ENCODE peak calls at places on chromosomes 2 and 18, in nine cellular contexts. Z is A549, D is SK-N-SH, U is GM12878, N is HCT116, P is K562, X is GM23338, K is Panc1, V is HepG2. S is an unnamed sample.

GRCh38 chr2:230924470-230925341 is at the start of gene GPR55:
- DNase-seq in K (no peak), D (no peak), P (peak; percentile 52), N (no peak), U (peak; percentile 56), V (no peak), Z (no peak), X (peak; percentile 83), S (peak; percentile 40)

GRCh38 chr18:66439670-66440069 is 164.2 kb downstream of the CDH19 start:
- DNase-seq in N (no peak), U (no peak), D (no peak), K (no peak), Z (no peak), X (no peak), P (no peak), V (no peak), S (no peak)

GRCh38 chr18:26813043-26813442 is 52.5 kb downstream of the AQP4 start:
- DNase-seq in N (peak; percentile 44), P (no peak), Z (peak; percentile 66), X (peak; percentile 80), U (peak; percentile 16), V (peak; percentile 56), K (peak; percentile 46), D (peak; percentile 50), S (peak; percentile 44)

GRCh38 chr2:172927381-172928357 is 148.0 kb upstream of the MAP3K20 start:
- DNase-seq in N (no peak), X (no peak), D (no peak), U (no peak), K (no peak), P (no peak), Z (no peak), V (no peak), S (no peak)

GRCh38 chr2:171878481-171878993 is 15.5 kb downstream of the SLC25A12 start:
- DNase-seq in K (no peak), U (no peak), P (no peak), X (no peak), N (no peak), Z (no peak), V (peak; percentile 56), D (no peak), S (no peak)

GRCh38 chr18:29311580-29311979 is 1134.7 kb upstream of the CDH2 start:
- DNase-seq in V (no peak), P (no peak), Z (no peak), K (no peak), D (no peak), N (no peak), U (no peak), X (no peak), S (no peak)

GRCh38 chr18:3186678-3187658 is 32.8 kb downstream of the MYOM1 start:
- DNase-seq in U (no peak), V (peak; percentile 59), Z (peak; percentile 22), K (no peak), X (no peak), P (peak; percentile 36), D (peak; percentile 23), N (no peak), S (no peak)

GRCh38 chr2:20625920-20626697 is 24.8 kb downstream of the HS1BP3 start:
- DNase-seq in U (no peak), D (no peak), V (no peak), P (no peak), N (no peak), X (no peak), K (no peak), Z (no peak), S (no peak)

GRCh38 chr2:230660294-230661060 is 52.2 kb upstream of the CAB39 start:
- DNase-seq in P (peak; percentile 39), D (no peak), Z (no peak), K (no peak), X (no peak), U (peak; percentile 79), V (peak; percentile 47), N (no peak), S (peak; percentile 82)

GRCh38 chr18:56030060-56030459 is 442.1 kb upstream of the TCF4 start:
- DNase-seq in K (no peak), P (no peak), D (no peak), N (no peak), V (no peak), X (no peak), U (no peak), Z (no peak), S (no peak)

GRCh38 chr2:80303006-80303741 is 1.4 kb downstream of the LRRTM1 start:
- DNase-seq in D (peak; percentile 72), U (no peak), N (no peak), V (no peak), P (no peak), K (no peak), Z (no peak), X (peak; percentile 67), S (no peak)

DNA sequence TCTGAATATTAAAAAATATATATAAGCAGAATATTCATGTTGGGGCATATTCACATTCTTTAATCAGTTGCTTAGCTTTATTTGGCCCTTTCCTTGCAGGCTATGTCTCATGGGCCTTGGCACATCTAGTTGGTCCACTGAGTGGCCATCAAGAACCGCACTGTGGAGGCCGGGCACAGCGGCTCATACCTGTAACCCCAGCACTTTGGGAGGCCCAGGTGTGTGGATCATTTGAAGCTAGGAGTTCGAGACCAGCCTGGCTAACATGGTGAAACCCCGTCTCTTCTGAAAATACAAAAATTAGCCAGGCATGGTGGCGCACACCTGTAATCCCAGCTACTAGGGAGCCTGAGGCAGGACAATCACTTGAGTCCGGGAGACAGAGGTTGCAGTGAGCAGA is 127.6 kb upstream of the TANK start:
- DNase-seq in X (no peak), K (no peak), P (no peak), Z (no peak), V (no peak), D (no peak), N (no peak), U (no peak), S (no peak)
- TF ChIP-seq REST in X (no peak), K (no peak), P (no peak), Z (no peak), V (no peak), D (no peak), N (no peak), U (no peak), S (no peak)

DNA sequence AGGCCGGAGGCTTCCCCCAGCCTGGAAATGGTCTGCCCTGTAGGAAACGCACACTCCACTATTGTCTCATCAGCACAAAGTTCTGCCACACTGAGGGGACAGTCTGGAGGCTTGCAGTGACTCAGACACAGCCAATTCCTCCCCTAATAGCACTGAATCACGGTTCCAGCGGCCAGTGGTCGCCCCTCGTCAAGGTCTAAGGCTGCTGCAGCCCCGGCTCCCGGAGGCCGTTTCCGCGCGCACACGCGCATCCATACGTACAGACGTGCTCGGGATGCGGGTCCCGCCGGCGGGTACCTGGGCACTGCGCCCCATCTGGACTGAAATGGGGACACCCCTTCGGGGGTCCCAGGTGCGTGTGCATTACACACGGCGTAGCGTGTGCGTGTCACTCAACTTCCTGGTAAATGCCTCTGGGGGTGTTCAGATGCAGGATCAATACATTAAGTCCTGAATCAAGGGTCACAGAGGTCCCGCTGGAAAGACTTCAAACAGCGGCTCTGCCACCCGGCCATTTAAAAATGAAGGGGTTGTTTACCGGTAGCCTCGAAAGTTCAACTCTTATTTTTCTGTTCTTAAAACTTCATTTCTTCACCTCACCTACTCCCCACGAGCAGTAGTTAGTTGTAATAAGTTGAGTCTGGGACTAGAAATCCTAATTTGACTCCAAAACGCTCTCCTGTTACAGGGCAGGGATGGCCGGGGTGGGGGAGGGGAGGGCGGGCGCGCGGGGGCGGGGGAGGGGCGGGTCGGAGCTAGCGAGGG is 575 bp upstream of the ZNF516 start:
- DNase-seq in P (no peak), D (peak; percentile 59), V (peak; percentile 65), K (no peak), N (no peak), X (peak; percentile 65), U (no peak), Z (peak; percentile 34), S (peak; percentile 73)
- H3K4me3 ChIP-seq in P (no peak overlapping the region), D (peak overlapping the region; percentile 62), V (peak overlapping the region; percentile 84), K (peak overlapping the region; percentile 50), N (peak overlapping the region; percentile 57), X (peak overlapping the region; percentile 88), U (peak overlapping the region; percentile 73), Z (peak overlapping the region; percentile 91), S (peak overlapping the region; percentile 79)

GRCh38 chr2:10722252-10722825 is 909 bp downstream of the ATP6V1C2 start:
- DNase-seq in U (no peak), N (no peak), X (no peak), Z (no peak), D (no peak), P (peak; percentile 5), V (no peak), K (no peak), S (no peak)

GRCh38 chr2:10721344-10722251 is at the start of gene ATP6V1C2:
- DNase-seq in V (no peak), Z (no peak), P (peak; percentile 28), X (peak; percentile 85), U (no peak), D (peak; percentile 90), N (no peak), K (no peak), S (no peak)

GRCh38 chr2:10720983-10721343 is 467 bp upstream of the ATP6V1C2 start:
- DNase-seq in Z (no peak), P (peak; percentile 4), D (no peak), U (no peak), K (no peak), N (no peak), X (peak; percentile 45), V (no peak), S (no peak)

GRCh38 chr2:10717630-10718029 is 3.8 kb upstream of the ATP6V1C2 start:
- DNase-seq in D (no peak), Z (no peak), V (no peak), N (no peak), P (no peak), K (no peak), U (no peak), X (no peak), S (no peak)

GRCh38 chr2:10720306-10720705 is 1.1 kb upstream of the ATP6V1C2 start:
- DNase-seq in Z (no peak), N (no peak), K (no peak), D (no peak), X (no peak), P (no peak), V (no peak), U (no peak), S (peak; percentile 56)
- TF ChIP-seq REST in Z (no peak), N (no peak), K (no peak), D (no peak), X (no peak), P (no peak), V (no peak), U (no peak), S (no peak)

GRCh38 chr2:151975460-151976414 is 123.1 kb downstream of the CACNB4 start:
- DNase-seq in X (no peak), K (no peak), D (no peak), U (no peak), N (no peak), P (no peak), V (peak; percentile 67), Z (no peak), S (no peak)

GRCh38 chr2:151974997-151975396 is 123.8 kb downstream of the CACNB4 start:
- DNase-seq in K (no peak), Z (no peak), U (no peak), V (no peak), N (no peak), D (no peak), P (no peak), X (no peak), S (no peak)

GRCh38 chr2:151972176-151973012 is 126.5 kb downstream of the CACNB4 start:
- DNase-seq in Z (no peak), P (no peak), X (no peak), V (no peak), D (no peak), N (no peak), K (no peak), U (no peak), S (no peak)

GRCh38 chr2:151973013-151973900 is 125.6 kb downstream of the CACNB4 start:
- DNase-seq in V (peak; percentile 47), U (no peak), N (no peak), Z (no peak), X (no peak), K (no peak), P (no peak), D (peak; percentile 26), S (no peak)

GRCh38 chr2:151973901-151974199 is 125.0 kb downstream of the CACNB4 start:
- DNase-seq in Z (no peak), U (no peak), V (peak; percentile 66), N (no peak), X (peak; percentile 69), K (no peak), D (peak; percentile 73), P (no peak), S (no peak)
- H3K4me3 ChIP-seq in Z (no peak overlapping the region), U (no peak overlapping the region), V (peak overlapping the region; percentile 65), N (no peak overlapping the region), X (no peak overlapping the region), K (no peak overlapping the region), D (peak overlapping the region; percentile 40), P (no peak overlapping the region), S (no peak overlapping the region)

S was measured in HL-60.